ENCODE peak calls at places on chromosomes 5 and 9, in eight cellular contexts. R, E, X, P, V, Y, J and B are unnamed samples.

GRCh38 chr5:174010365-174010764 is 21.4 kb downstream of the C5orf47 start:
- DNase-seq in R (no peak), E (no peak), X (no peak), P (no peak), V (no peak), Y (no peak), J (no peak), B (peak)

GRCh38 chr5:172869734-172870133 is 35.7 kb downstream of the ERGIC1 start:
- DNase-seq in R (no peak), E (no peak), X (peak), P (no peak), V (no peak), Y (no peak), J (no peak), B (no peak)

GRCh38 chr9:133046900-133047295 is 14.9 kb upstream of the CEL start:
- DNase-seq in R (no peak), E (no peak), X (no peak), P (no peak), V (no peak), Y (no peak), J (no peak), B (no peak)

GRCh38 chr5:160118349-160119141 is 705 bp downstream of the PWWP2A start:
- DNase-seq in R (peak), E (peak), X (no peak), P (peak), V (peak), Y (peak), J (no peak), B (no peak)

GRCh38 chr5:160643588-160643987 is 208.4 kb downstream of the ATP10B start:
- DNase-seq in R (no peak), E (no peak), X (no peak), P (no peak), V (no peak), Y (no peak), J (no peak), B (no peak)

GRCh38 chr5:95916687-95917085 is 45.0 kb downstream of the ELL2 start:
- DNase-seq in R (no peak), E (peak), X (no peak), P (no peak), V (no peak), Y (no peak), J (no peak), B (no peak)

GRCh38 chr5:123670981-123671557 is 159.1 kb downstream of the CSNK1G3 start:
- DNase-seq in R (no peak), E (peak), X (peak), P (peak), V (peak), Y (peak), J (peak), B (peak)

GRCh38 chr5:144352732-144353317 is 182.2 kb downstream of the KCTD16 start:
- DNase-seq in R (no peak), E (no peak), X (no peak), P (no peak), V (no peak), Y (no peak), J (no peak), B (no peak)

GRCh38 chr5:141778211-141778610 is 96.2 kb upstream of the ARAP3 start:
- DNase-seq in R (no peak), E (peak), X (peak), P (no peak), V (no peak), Y (peak), J (peak), B (no peak)

GRCh38 chr5:102762095-102762534 is 7.0 kb downstream of the PAM start:
- DNase-seq in R (no peak), E (peak), X (peak), P (no peak), V (no peak), Y (no peak), J (peak), B (no peak)

GRCh38 chr9:123282343-123283047 is 14.1 kb upstream of the STRBP start:
- DNase-seq in R (peak), E (peak), X (peak), P (no peak), V (no peak), Y (no peak), J (no peak), B (no peak)

GRCh38 chr5:33244441-33245150 is 196.2 kb upstream of the TARS1 start:
- DNase-seq in R (no peak), E (no peak), X (no peak), P (no peak), V (no peak), Y (no peak), J (no peak), B (no peak)

GRCh38 chr5:158770506-158770905 is 329.2 kb downstream of the EBF1 start:
- DNase-seq in R (no peak), E (no peak), X (peak), P (no peak), V (no peak), Y (peak), J (no peak), B (no peak)

GRCh38 chr5:96067902-96068614 is 106.4 kb upstream of the ELL2 start:
- DNase-seq in R (no peak), E (peak), X (peak), P (peak), V (no peak), Y (no peak), J (peak), B (no peak)

GRCh38 chr5:139388198-139388821 is 1.4 kb downstream of the MZB1 start:
- DNase-seq in R (no peak), E (no peak), X (no peak), P (no peak), V (no peak), Y (peak), J (no peak), B (peak)

GRCh38 chr9:12775963-12776774 is 1.3 kb downstream of the LURAP1L start:
- DNase-seq in R (peak), E (peak), X (peak), P (peak), V (peak), Y (peak), J (peak), B (peak)

GRCh38 chr9:86413966-86414880 is 60.0 kb upstream of the TUT7 start:
- DNase-seq in R (no peak), E (peak), X (peak), P (no peak), V (no peak), Y (peak), J (peak), B (no peak)

GRCh38 chr5:63570752-63571151 is 391.5 kb downstream of the HTR1A start:
- DNase-seq in R (no peak), E (no peak), X (no peak), P (no peak), V (no peak), Y (peak), J (no peak), B (no peak)

GRCh38 chr5:77644443-77645157 is 6.1 kb upstream of the OTP start:
- DNase-seq in R (no peak), E (no peak), X (no peak), P (no peak), V (no peak), Y (peak), J (no peak), B (no peak)

GRCh38 chr5:61275841-61276240 is 56.2 kb upstream of the ZSWIM6 start:
- DNase-seq in R (peak), E (peak), X (peak), P (peak), V (peak), Y (no peak), J (peak), B (no peak)

GRCh38 chr5:136750507-136750906 is 385.2 kb upstream of the TRPC7 start:
- DNase-seq in R (no peak), E (no peak), X (no peak), P (no peak), V (no peak), Y (no peak), J (peak), B (no peak)

GRCh38 chr5:169581580-169582227 is 1.9 kb upstream of the SPDL1 start:
- DNase-seq in R (no peak), E (peak), X (peak), P (peak), V (peak), Y (peak), J (peak), B (peak)

GRCh38 chr9:123548749-123549545 is 192.9 kb downstream of the CRB2 start:
- DNase-seq in R (no peak), E (peak), X (no peak), P (peak), V (no peak), Y (no peak), J (no peak), B (no peak)

GRCh38 chr5:67693956-67694564 is 497.5 kb upstream of the CD180 start:
- DNase-seq in R (peak), E (peak), X (peak), P (no peak), V (peak), Y (no peak), J (peak), B (no peak)

GRCh38 chr9:137437691-137438590 is 3.2 kb downstream of the ENTPD8 start:
- DNase-seq in R (no peak), E (no peak), X (no peak), P (no peak), V (no peak), Y (no peak), J (no peak), B (no peak)

GRCh38 chr5:174433098-174433497 is 291.3 kb upstream of the MSX2 start:
- DNase-seq in R (no peak), E (no peak), X (no peak), P (no peak), V (no peak), Y (no peak), J (no peak), B (no peak)

GRCh38 chr9:31347082-31347617 is 1037.3 kb upstream of the ACO1 start:
- DNase-seq in R (no peak), E (peak), X (peak), P (no peak), V (no peak), Y (peak), J (peak), B (peak)

GRCh38 chr9:83999141-83999918 is 18.7 kb downstream of the RMI1 start:
- DNase-seq in R (no peak), E (no peak), X (no peak), P (peak), V (no peak), Y (no peak), J (no peak), B (no peak)

GRCh38 chr5:131357739-131358561 is 94.1 kb downstream of the CDC42SE2 start:
- DNase-seq in R (no peak), E (no peak), X (peak), P (no peak), V (no peak), Y (no peak), J (no peak), B (no peak)

GRCh38 chr5:173974688-173975239 is 14.2 kb upstream of the C5orf47 start:
- DNase-seq in R (no peak), E (no peak), X (no peak), P (no peak), V (no peak), Y (no peak), J (no peak), B (no peak)

GRCh38 chr5:98593418-98593817 is 180.0 kb upstream of the RGMB start:
- DNase-seq in R (no peak), E (peak), X (no peak), P (no peak), V (no peak), Y (no peak), J (no peak), B (peak)

GRCh38 chr5:54873696-54874095 is 111.7 kb downstream of the ESM1 start:
- DNase-seq in R (no peak), E (peak), X (peak), P (no peak), V (no peak), Y (no peak), J (peak), B (no peak)

GRCh38 chr9:7209990-7210389 is 452.2 kb downstream of the KDM4C start:
- DNase-seq in R (no peak), E (no peak), X (no peak), P (no peak), V (no peak), Y (no peak), J (no peak), B (no peak)

GRCh38 chr5:74693176-74693575 is 8.1 kb downstream of the HEXB start:
- DNase-seq in R (no peak), E (no peak), X (peak), P (peak), V (no peak), Y (no peak), J (no peak), B (no peak)

GRCh38 chr9:130631331-130632080 is 32.9 kb upstream of the PRDM12 start:
- DNase-seq in R (no peak), E (no peak), X (no peak), P (no peak), V (no peak), Y (no peak), J (no peak), B (no peak)

GRCh38 chr5:180605554-180606214 is 14.4 kb upstream of the SCGB3A1 start:
- DNase-seq in R (no peak), E (peak), X (peak), P (peak), V (peak), Y (peak), J (peak), B (peak)

GRCh38 chr5:82164957-82165698 is 113.0 kb downstream of the RPS23 start:
- DNase-seq in R (peak), E (peak), X (peak), P (no peak), V (no peak), Y (peak), J (peak), B (no peak)

GRCh38 chr9:1046639-1047604 is 3.2 kb upstream of the DMRT2 start:
- DNase-seq in R (no peak), E (no peak), X (no peak), P (no peak), V (no peak), Y (peak), J (no peak), B (no peak)

GRCh38 chr9:88024896-88025295 is 50.6 kb upstream of the CDK20 start:
- DNase-seq in R (no peak), E (no peak), X (no peak), P (no peak), V (no peak), Y (no peak), J (no peak), B (no peak)

DNA sequence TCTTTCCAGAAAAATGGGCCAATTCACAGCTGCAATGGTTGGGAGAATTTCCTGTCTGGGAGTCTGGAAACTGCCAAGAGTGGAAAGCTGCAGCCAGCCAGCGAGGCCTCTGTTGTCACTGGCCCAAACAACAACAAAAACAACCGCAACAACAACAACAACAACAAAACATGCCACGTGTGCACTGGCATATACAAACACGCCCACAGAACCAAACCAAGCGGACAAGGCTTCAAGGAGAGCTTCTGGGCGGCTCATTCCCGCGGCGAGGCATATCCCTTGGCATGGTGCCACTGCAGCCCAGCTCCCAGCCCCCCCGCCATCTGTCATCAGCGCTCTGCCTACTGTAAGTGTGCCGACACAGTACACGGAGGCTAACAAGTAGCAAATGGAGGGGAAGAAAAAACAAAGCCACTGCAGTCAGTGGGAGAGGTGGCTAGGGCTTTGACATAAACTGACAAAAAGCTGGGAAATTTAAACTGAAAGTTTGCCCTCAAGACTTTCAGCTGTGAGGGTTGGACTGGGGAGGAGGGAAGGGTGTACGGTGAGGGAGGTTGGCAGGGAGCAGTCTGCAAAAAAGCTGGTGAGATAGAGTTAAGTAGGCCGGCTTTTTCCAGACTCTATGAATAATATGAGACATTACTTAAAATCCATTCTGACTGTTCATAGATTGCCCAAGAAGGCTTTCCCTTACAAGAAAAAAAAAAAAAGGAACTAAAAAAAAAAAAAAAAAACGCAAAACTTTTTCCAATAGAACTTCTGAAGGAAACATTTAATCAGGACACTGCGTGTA is 165.0 kb upstream of the ZNF462 start:
- DNase-seq in R (peak), E (peak), X (peak), P (peak), V (peak), Y (peak), J (peak), B (no peak)
- H3K4me3 ChIP-seq in R (peak), E (peak), X (peak), P (no peak), V (no peak), Y (no peak), J (peak), B (no peak)

DNA sequence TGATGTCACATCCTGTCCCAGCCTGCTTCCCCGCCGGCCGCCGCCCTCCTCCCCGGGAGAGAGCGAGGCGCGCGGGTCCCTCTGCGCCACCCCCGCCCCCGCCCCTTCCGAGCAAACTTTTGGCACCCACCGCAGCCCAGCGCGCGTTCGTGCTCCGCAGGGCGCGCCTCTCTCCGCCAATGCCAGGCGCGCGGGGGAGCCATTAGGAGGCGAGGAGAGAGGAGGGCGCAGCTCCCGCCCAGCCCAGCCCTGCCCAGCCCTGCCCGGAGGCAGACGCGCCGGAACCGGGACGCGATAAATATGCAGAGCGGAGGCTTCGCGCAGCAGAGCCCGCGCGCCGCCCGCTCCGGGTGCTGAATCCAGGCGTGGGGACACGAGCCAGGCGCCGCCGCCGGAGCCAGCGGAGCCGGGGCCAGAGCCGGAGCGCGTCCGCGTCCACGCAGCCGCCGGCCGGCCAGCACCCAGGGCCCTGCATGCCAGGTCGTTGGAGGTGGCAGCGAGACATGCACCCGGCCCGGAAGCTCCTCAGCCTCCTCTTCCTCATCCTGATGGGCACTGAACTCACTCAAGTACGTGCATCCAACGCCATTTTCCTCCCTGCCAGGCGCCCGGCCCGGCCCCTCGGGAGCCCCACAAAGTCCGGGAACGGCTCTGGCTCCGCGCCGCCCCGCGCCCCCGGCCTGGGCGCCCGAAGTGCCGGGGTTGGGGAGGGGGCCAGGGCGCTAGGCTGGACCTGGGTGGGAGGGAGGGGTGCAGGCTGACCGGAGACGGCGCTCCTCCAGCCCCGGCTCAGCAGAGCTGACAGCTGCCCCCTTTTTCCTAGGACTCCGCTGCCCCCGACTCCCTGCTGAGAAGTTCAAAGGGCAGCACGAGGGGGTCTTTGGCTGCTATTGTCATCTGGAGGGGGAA is 12.0 kb upstream of the OLFM1 start:
- DNase-seq in R (peak), E (no peak), X (peak), P (no peak), V (peak), Y (peak), J (no peak), B (no peak)
- H3K4me3 ChIP-seq in R (peak), E (no peak), X (no peak), P (no peak), V (peak), Y (peak), J (no peak), B (no peak)

GRCh38 chr5:443239-444151 is 519 bp downstream of the EXOC3 start:
- DNase-seq in R (peak), E (no peak), X (no peak), P (no peak), V (no peak), Y (no peak), J (no peak), B (no peak)

GRCh38 chr5:440413-441180 is 2.4 kb upstream of the EXOC3 start:
- DNase-seq in R (no peak), E (no peak), X (no peak), P (no peak), V (no peak), Y (no peak), J (no peak), B (no peak)

GRCh38 chr5:442335-443238 is at the start of gene EXOC3:
- DNase-seq in R (peak), E (peak), X (peak), P (peak), V (peak), Y (peak), J (peak), B (peak)

GRCh38 chr5:444226-444625 is 1.2 kb downstream of the EXOC3 start:
- DNase-seq in R (peak), E (no peak), X (no peak), P (no peak), V (no peak), Y (no peak), J (no peak), B (no peak)

DNA sequence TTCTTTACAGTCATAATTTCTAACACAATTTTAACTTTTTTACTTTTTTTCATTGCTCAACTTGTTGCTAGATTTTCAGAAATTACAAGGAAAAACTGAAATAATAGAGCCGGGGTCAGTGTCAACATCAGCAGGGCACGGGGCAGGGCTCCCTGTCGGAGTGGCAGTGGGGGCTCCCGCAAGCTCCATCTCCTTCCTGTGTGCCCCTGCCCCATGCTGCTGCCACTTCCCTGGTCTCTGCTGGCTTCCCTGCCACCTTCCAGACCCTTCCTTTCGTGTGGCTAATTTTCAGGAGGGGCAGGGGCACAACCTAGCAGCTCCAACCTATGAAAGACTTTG is 1.0 kb upstream of the EXOC3 start:
- DNase-seq in R (no peak), E (no peak), X (no peak), P (no peak), V (no peak), Y (no peak), J (no peak), B (no peak)
- H3K4me3 ChIP-seq in R (peak), E (peak), X (peak), P (no peak), V (peak), Y (peak), J (peak), B (peak)

GRCh38 chr9:125760537-125760936 is 13.4 kb downstream of the PBX3 start:
- DNase-seq in R (no peak), E (no peak), X (no peak), P (no peak), V (no peak), Y (no peak), J (no peak), B (no peak)
- H3K4me3 ChIP-seq in R (no peak), E (no peak), X (no peak), P (no peak), V (no peak), Y (no peak), J (no peak), B (no peak)

GRCh38 chr9:121271368-121272351 is 3.7 kb downstream of the GSN start:
- DNase-seq in R (peak), E (peak), X (peak), P (peak), V (peak), Y (no peak), J (peak), B (peak)
- H3K4me3 ChIP-seq in R (peak), E (peak), X (peak), P (no peak), V (no peak), Y (no peak), J (no peak), B (no peak)